ENCODE peak calls at places on chromosomes 2 and 18, in nine cellular contexts. O is AG20443; Z is B cell; C is MCF 10A; Q is T-helper 9 cell; X is NCI-H1105; D is fibroblast of gingiva; V is kidney; B is CD8-positive, alpha-beta memory T cell. G is an unnamed sample.

GRCh38 chr2:65357959-65358294 is 74.5 kb downstream of the SPRED2 start:
- DNase-seq in O (no peak), Z (no peak), C (no peak), Q (no peak), X (no peak), D (no peak), V (no peak), B (no peak), G (no peak)

GRCh38 chr2:24021122-24021998 is 11.5 kb downstream of the MFSD2B start:
- DNase-seq in O (peak; percentile 29), Z (no peak), C (peak; percentile 79), Q (no peak), X (no peak), D (no peak), V (no peak), B (no peak), G (peak; percentile 85)

GRCh38 chr2:239143858-239144712 is 256.7 kb downstream of the HDAC4 start:
- DNase-seq in O (peak; percentile 75), Z (peak; percentile 39), C (peak; percentile 28), Q (no peak), X (no peak), D (peak; percentile 57), V (no peak), B (no peak), G (peak; percentile 68)

GRCh38 chr2:147826615-147827375 is 18.0 kb upstream of the ACVR2A start:
- DNase-seq in O (no peak), Z (no peak), C (no peak), Q (no peak), X (no peak), D (no peak), V (no peak), B (no peak), G (no peak)

GRCh38 chr2:71550801-71551630 is 97.7 kb downstream of the DYSF start:
- DNase-seq in O (no peak), Z (no peak), C (no peak), Q (no peak), X (no peak), D (no peak), V (peak; percentile 31), B (no peak), G (no peak)

GRCh38 chr2:212939777-212940531 is 211.5 kb downstream of the IKZF2 start:
- DNase-seq in O (no peak), Z (no peak), C (peak; percentile 54), Q (no peak), X (peak; percentile 84), D (no peak), V (peak; percentile 73), B (no peak), G (peak; percentile 34)

GRCh38 chr18:52077251-52077983 is 262.6 kb upstream of the DCC start:
- DNase-seq in O (no peak), Z (no peak), C (peak; percentile 18), Q (no peak), X (no peak), D (no peak), V (no peak), B (no peak), G (no peak)

GRCh38 chr2:173184031-173185004 is 108.7 kb downstream of the MAP3K20 start:
- DNase-seq in O (peak; percentile 93), Z (no peak), C (peak; percentile 99), Q (no peak), X (no peak), D (peak; percentile 96), V (no peak), B (no peak), G (peak; percentile 59)

GRCh38 chr2:186610785-186611184 is 20.9 kb downstream of the ITGAV start:
- DNase-seq in O (no peak), Z (no peak), C (no peak), Q (no peak), X (no peak), D (no peak), V (no peak), B (no peak), G (no peak)

GRCh38 chr2:181397331-181397730 is 59.9 kb upstream of the ITGA4 start:
- DNase-seq in O (no peak), Z (no peak), C (no peak), Q (no peak), X (no peak), D (no peak), V (no peak), B (no peak), G (no peak)

GRCh38 chr2:45291283-45291682 is 282.0 kb upstream of the SIX2 start:
- DNase-seq in O (no peak), Z (no peak), C (no peak), Q (no peak), X (no peak), D (no peak), V (no peak), B (no peak), G (no peak)

GRCh38 chr2:177242136-177242987 is 22.2 kb downstream of the NFE2L2 start:
- DNase-seq in O (peak; percentile 85), Z (no peak), C (peak; percentile 88), Q (no peak), X (no peak), D (peak; percentile 91), V (no peak), B (no peak), G (no peak)

GRCh38 chr2:128364441-128364911 is 45.8 kb upstream of the HS6ST1 start:
- DNase-seq in O (no peak), Z (no peak), C (no peak), Q (no peak), X (no peak), D (no peak), V (peak; percentile 54), B (no peak), G (no peak)

GRCh38 chr2:824954-825353 is 125.7 kb upstream of the SNTG2 start:
- DNase-seq in O (no peak), Z (no peak), C (no peak), Q (no peak), X (no peak), D (no peak), V (no peak), B (no peak), G (peak; percentile 24)

GRCh38 chr18:54590945-54591344 is at the start of gene DYNAP:
- DNase-seq in O (no peak), Z (no peak), C (no peak), Q (no peak), X (no peak), D (no peak), V (no peak), B (no peak), G (no peak)

GRCh38 chr2:214247531-214247930 is 163.3 kb upstream of the VWC2L start:
- DNase-seq in O (no peak), Z (no peak), C (no peak), Q (no peak), X (no peak), D (no peak), V (no peak), B (no peak), G (no peak)